ENCODE peak calls at places on chromosomes 16 and 17, in four cellular contexts. I, T, Q and N are unnamed samples.

GRCh38 chr17:28552201-28552999 is at the start of gene UNC119:
- DNase-seq in I (no peak), T (peak), Q (no peak), N (no peak)

GRCh38 chr17:82003411-82004381 is 19.0 kb downstream of the CENPX start:
- DNase-seq in I (peak), T (peak), Q (peak), N (no peak)

GRCh38 chr16:85215478-85216120 is 103.3 kb upstream of the CIBAR2 start:
- DNase-seq in I (no peak), T (no peak), Q (no peak), N (no peak)

GRCh38 chr17:15513058-15513858 is 45.8 kb upstream of the CDRT4 start:
- DNase-seq in I (no peak), T (no peak), Q (no peak), N (no peak)

GRCh38 chr17:34797724-34798123 is 163.5 kb downstream of the CCT6B start:
- DNase-seq in I (no peak), T (peak), Q (peak), N (no peak)

GRCh38 chr17:841313-841712 is 59.2 kb downstream of the MRM3 start:
- DNase-seq in I (no peak), T (no peak), Q (no peak), N (no peak)

GRCh38 chr17:57294629-57295501 is 38.5 kb downstream of the MSI2 start:
- DNase-seq in I (no peak), T (peak), Q (no peak), N (no peak)

GRCh38 chr16:12519986-12520385 is 283.7 kb downstream of the CPPED1 start:
- DNase-seq in I (no peak), T (no peak), Q (no peak), N (no peak)

GRCh38 chr17:1629647-1630310 is 1.1 kb upstream of the SLC43A2 start:
- DNase-seq in I (no peak), T (peak), Q (peak), N (no peak)

GRCh38 chr16:23903001-23903414 is 67.2 kb downstream of the PRKCB start:
- DNase-seq in I (no peak), T (no peak), Q (no peak), N (no peak)

GRCh38 chr17:2406903-2407790 is 6.3 kb upstream of the MNT start:
- DNase-seq in I (peak), T (peak), Q (peak), N (no peak)

GRCh38 chr17:6568186-6568758 is 11.9 kb upstream of the PITPNM3 start:
- DNase-seq in I (no peak), T (no peak), Q (no peak), N (no peak)

GRCh38 chr17:61202564-61202963 is 197.1 kb upstream of the TBX2 start:
- DNase-seq in I (no peak), T (no peak), Q (no peak), N (no peak)

GRCh38 chr16:4369006-4369766 is 2.5 kb upstream of the VASN start:
- DNase-seq in I (no peak), T (peak), Q (no peak), N (no peak)